ENCODE peak calls at places on chromosome 16, in four cellular contexts. One of them, this sample, is unnamed.

GRCh38 chr16:72198021-72198420 is 26.1 kb upstream of the PMFBP1 start:
- DNase-seq in GM23338: no peak
- DNase-seq in colonic mucosa: no peak
- DNase-seq in IMR-90: peak; percentile 80
- DNase-seq in this sample: no peak

GRCh38 chr16:10576390-10577304 is 3.8 kb downstream of the EMP2 start:
- DNase-seq in GM23338: no peak
- DNase-seq in IMR-90: peak; percentile 30
- DNase-seq in colonic mucosa: no peak
- DNase-seq in this sample: no peak

GRCh38 chr16:15642557-15643452 is at the start of gene MARF1:
- DNase-seq in IMR-90: peak; percentile 90
- DNase-seq in colonic mucosa: peak; percentile 99
- DNase-seq in GM23338: peak; percentile 99
- DNase-seq in this sample: peak; percentile 99

GRCh38 chr16:4407543-4408322 is 8.7 kb downstream of the CORO7 start:
- DNase-seq in IMR-90: peak; percentile 82
- DNase-seq in GM23338: no peak
- DNase-seq in colonic mucosa: no peak
- DNase-seq in this sample: no peak

GRCh38 chr16:23905027-23905426 is 69.2 kb downstream of the PRKCB start:
- DNase-seq in colonic mucosa: no peak
- DNase-seq in GM23338: peak; percentile 86
- DNase-seq in IMR-90: peak; percentile 70
- DNase-seq in this sample: peak; percentile 86

GRCh38 chr16:24540575-24541240 is 1.3 kb downstream of the RBBP6 start:
- DNase-seq in colonic mucosa: peak; percentile 25
- DNase-seq in IMR-90: peak; percentile 19
- DNase-seq in GM23338: peak; percentile 40
- DNase-seq in this sample: peak; percentile 63

GRCh38 chr16:89410794-89411309 is 79.5 kb downstream of the ANKRD11 start:
- DNase-seq in GM23338: no peak
- DNase-seq in colonic mucosa: peak; percentile 49
- DNase-seq in IMR-90: peak; percentile 86
- DNase-seq in this sample: no peak

GRCh38 chr16:7246578-7246977 is 86.1 kb upstream of the RBFOX1 start:
- DNase-seq in GM23338: peak; percentile 21
- DNase-seq in colonic mucosa: no peak
- DNase-seq in IMR-90: no peak
- DNase-seq in this sample: peak; percentile 79

GRCh38 chr16:12651765-12652531 is 151.7 kb downstream of the CPPED1 start:
- DNase-seq in colonic mucosa: no peak
- DNase-seq in GM23338: no peak
- DNase-seq in IMR-90: no peak
- DNase-seq in this sample: no peak

DNA sequence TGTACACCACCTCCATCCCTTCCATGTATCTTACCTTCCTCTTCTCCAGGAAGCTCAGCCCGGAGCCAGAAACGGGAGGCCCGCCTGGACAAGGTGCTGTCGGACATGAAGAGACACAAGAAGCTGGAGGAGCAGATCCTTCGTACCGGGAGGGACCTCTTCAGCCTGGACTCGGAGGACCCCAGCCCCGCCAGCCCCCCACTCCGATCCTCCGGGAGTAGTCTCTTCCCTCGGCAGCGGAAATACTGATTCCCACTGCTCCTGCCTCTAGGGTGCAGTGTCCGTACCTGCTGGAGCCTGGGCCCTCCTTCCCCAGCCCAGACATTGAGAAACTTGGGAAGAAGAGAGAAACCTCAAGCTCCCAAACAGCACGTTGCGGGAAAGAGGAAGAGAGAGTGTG is 756 bp upstream of the MVP start:
- DNase-seq in GM23338: no peak
- DNase-seq in IMR-90: no peak
- DNase-seq in colonic mucosa: peak; percentile 70
- DNase-seq in this sample: no peak
- TF ChIP-seq CTCF in GM23338: peak; percentile 26
- TF ChIP-seq CTCF in IMR-90: no peak
- TF ChIP-seq CTCF in colonic mucosa: peak; percentile 36
- TF ChIP-seq CTCF in this sample: peak; percentile 62

DNA sequence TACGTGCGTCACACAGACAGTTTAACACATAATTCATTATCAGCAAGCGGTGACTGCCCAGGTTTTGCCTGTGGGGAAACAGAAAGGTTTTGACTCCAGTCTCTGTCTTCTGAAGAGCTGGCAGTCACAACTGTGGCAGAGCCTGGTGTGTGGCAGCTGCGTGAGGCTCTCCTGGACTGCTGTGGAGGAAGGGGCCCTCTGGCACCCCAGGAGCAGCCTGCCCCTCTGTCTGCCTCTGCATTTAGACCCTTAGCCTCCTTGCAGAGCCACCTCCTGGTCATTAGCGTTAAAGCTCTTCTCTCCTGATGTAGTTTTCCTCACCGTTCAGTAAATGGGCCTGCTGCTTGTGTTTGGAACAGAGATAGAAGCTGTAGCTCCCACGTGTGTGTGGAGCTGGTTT is 10.9 kb downstream of the RAB40C start:
- DNase-seq in IMR-90: no peak
- DNase-seq in GM23338: peak; percentile 69
- DNase-seq in colonic mucosa: no peak
- DNase-seq in this sample: peak; percentile 64
- H3K27ac ChIP-seq in IMR-90: no peak overlapping the region
- H3K27ac ChIP-seq in GM23338: no peak overlapping the region
- H3K27ac ChIP-seq in colonic mucosa: no peak overlapping the region
- H3K27ac ChIP-seq in this sample: no peak overlapping the region

GRCh38 chr16:86387461-86388440 is 122.6 kb upstream of the FOXF1 start:
- DNase-seq in colonic mucosa: no peak
- DNase-seq in GM23338: no peak
- DNase-seq in IMR-90: peak; percentile 100
- DNase-seq in this sample: no peak
- H3K4me1 ChIP-seq in colonic mucosa: no peaks in the 10 kb centered on the region
- H3K4me1 ChIP-seq in GM23338: no peaks in the 10 kb centered on the region
- H3K4me1 ChIP-seq in IMR-90: peaks cover 37% of the 10 kb centered on the region
- H3K4me1 ChIP-seq in this sample: no peaks in the 10 kb centered on the region

GRCh38 chr16:86714166-86714565 is 135.8 kb downstream of the FOXL1 start:
- DNase-seq in IMR-90: peak; percentile 37
- DNase-seq in GM23338: peak; percentile 50
- DNase-seq in colonic mucosa: no peak
- DNase-seq in this sample: peak; percentile 74
- TF ChIP-seq CTCF in IMR-90: no peak
- TF ChIP-seq CTCF in GM23338: no peak
- TF ChIP-seq CTCF in colonic mucosa: no peak
- TF ChIP-seq CTCF in this sample: no peak

GRCh38 chr16:76385831-76386230 is 108.6 kb downstream of the CNTNAP4 start:
- DNase-seq in IMR-90: no peak
- DNase-seq in GM23338: no peak
- DNase-seq in colonic mucosa: no peak
- DNase-seq in this sample: no peak

GRCh38 chr16:76389126-76389525 is 111.9 kb downstream of the CNTNAP4 start:
- DNase-seq in GM23338: no peak
- DNase-seq in IMR-90: no peak
- DNase-seq in colonic mucosa: no peak
- DNase-seq in this sample: no peak

GRCh38 chr16:76387994-76388393 is 110.8 kb downstream of the CNTNAP4 start:
- DNase-seq in GM23338: no peak
- DNase-seq in IMR-90: no peak
- DNase-seq in colonic mucosa: no peak
- DNase-seq in this sample: no peak

GRCh38 chr16:76386784-76387183 is 109.6 kb downstream of the CNTNAP4 start:
- DNase-seq in colonic mucosa: no peak
- DNase-seq in IMR-90: no peak
- DNase-seq in GM23338: no peak
- DNase-seq in this sample: no peak

GRCh38 chr16:76390476-76390875 is 113.3 kb downstream of the CNTNAP4 start:
- DNase-seq in IMR-90: no peak
- DNase-seq in colonic mucosa: no peak
- DNase-seq in GM23338: no peak
- DNase-seq in this sample: no peak
- H3K27ac ChIP-seq in IMR-90: no peak overlapping the region
- H3K27ac ChIP-seq in colonic mucosa: no peak overlapping the region
- H3K27ac ChIP-seq in GM23338: no peak overlapping the region
- H3K27ac ChIP-seq in this sample: no peak overlapping the region

GRCh38 chr16:81469710-81470481 is 25.3 kb downstream of the CMIP start:
- DNase-seq in colonic mucosa: no peak
- DNase-seq in IMR-90: no peak
- DNase-seq in GM23338: no peak
- DNase-seq in this sample: no peak
- H3K4me1 ChIP-seq in colonic mucosa: no peaks in the 10 kb centered on the region
- H3K4me1 ChIP-seq in IMR-90: peaks cover 11% of the 10 kb centered on the region
- H3K4me1 ChIP-seq in GM23338: no peaks in the 10 kb centered on the region
- H3K4me1 ChIP-seq in this sample: no peaks in the 10 kb centered on the region

GRCh38 chr16:28823719-28824547 is 1.1 kb downstream of the ATXN2L start:
- DNase-seq in colonic mucosa: peak; percentile 97
- DNase-seq in GM23338: peak; percentile 98
- DNase-seq in IMR-90: peak; percentile 98
- DNase-seq in this sample: peak; percentile 99
- TF ChIP-seq CTCF in colonic mucosa: peak; percentile 18
- TF ChIP-seq CTCF in GM23338: no peak
- TF ChIP-seq CTCF in IMR-90: peak; percentile 21
- TF ChIP-seq CTCF in this sample: peak; percentile 36

GRCh38 chr16:31453255-31454204 is 5.8 kb upstream of the ARMC5 start:
- DNase-seq in colonic mucosa: no peak
- DNase-seq in IMR-90: peak; percentile 36
- DNase-seq in GM23338: peak; percentile 62
- DNase-seq in this sample: peak; percentile 68
- H3K27ac ChIP-seq in colonic mucosa: peak overlapping the region; percentile 27
- H3K27ac ChIP-seq in IMR-90: peak overlapping the region; percentile 82
- H3K27ac ChIP-seq in GM23338: peak overlapping the region; percentile 59
- H3K27ac ChIP-seq in this sample: no peak overlapping the region

DNA sequence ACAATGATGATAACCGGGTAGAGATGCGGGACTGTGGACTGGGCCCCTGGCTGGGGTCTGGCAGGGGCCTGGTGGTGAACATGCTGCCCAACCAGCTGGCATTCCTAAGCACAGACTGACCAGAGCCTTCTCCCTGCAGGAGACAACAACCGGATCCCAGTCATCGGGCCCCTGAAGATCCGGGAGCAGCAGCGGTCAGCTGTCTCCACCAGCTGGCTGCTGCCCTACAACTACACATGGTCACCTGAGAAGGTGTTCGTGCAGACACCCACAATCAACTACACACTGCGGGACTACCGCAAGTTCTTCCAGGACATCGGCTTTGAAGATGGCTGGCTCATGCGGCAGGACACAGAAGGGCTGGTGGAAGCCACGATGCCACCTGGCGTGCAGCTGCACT is 5.3 kb upstream of the SLC7A6 start:
- DNase-seq in IMR-90: no peak
- DNase-seq in GM23338: no peak
- DNase-seq in colonic mucosa: no peak
- DNase-seq in this sample: no peak
- H3K4me1 ChIP-seq in IMR-90: peaks cover 18% of the 10 kb centered on the region
- H3K4me1 ChIP-seq in GM23338: no peaks in the 10 kb centered on the region
- H3K4me1 ChIP-seq in colonic mucosa: peaks cover 11% of the 10 kb centered on the region
- H3K4me1 ChIP-seq in this sample: no peaks in the 10 kb centered on the region

GRCh38 chr16:1176280-1176897 is 23.5 kb downstream of the CACNA1H start:
- DNase-seq in IMR-90: no peak
- DNase-seq in GM23338: no peak
- DNase-seq in colonic mucosa: no peak
- DNase-seq in this sample: no peak
- TF ChIP-seq CTCF in IMR-90: no peak
- TF ChIP-seq CTCF in GM23338: no peak
- TF ChIP-seq CTCF in colonic mucosa: no peak
- TF ChIP-seq CTCF in this sample: no peak